ENCODE peak calls at places on chromosomes 11 and 22, in five cellular contexts. U is kidney tubule cell; C is stimulated activated naive B cell treated with anti-CD40 and anti-IgM and Interleukin-4, amounts not matched to agents 10 μg/mL and 1 μg/mL and 100 μg/mL, for 72 hours; H is cardiac fibroblast; T is AG04450. X is an unnamed sample.

GRCh38 chr11:105298174-105298573 is 158.6 kb upstream of the CARD18 start:
- DNase-seq in U (no peak), C (no peak), H (no peak), T (no peak), X (no peak)

GRCh38 chr11:235180-235997 is 753 bp downstream of the SIRT3 start:
- DNase-seq in U (no peak), C (no peak), H (no peak), T (no peak), X (no peak)

GRCh38 chr22:48257690-48258065 is 1495.2 kb downstream of the TBC1D22A start:
- DNase-seq in U (no peak), C (no peak), H (no peak), T (no peak), X (no peak)

GRCh38 chr22:37880668-37881440 is 25.2 kb upstream of the MICALL1 start:
- DNase-seq in U (no peak), C (no peak), H (peak; percentile 74), T (peak; percentile 50), X (peak; percentile 40)

GRCh38 chr11:61962213-61963015 is 5.0 kb downstream of the FTH1 start:
- DNase-seq in U (no peak), C (no peak), H (no peak), T (no peak), X (no peak)

GRCh38 chr22:50529416-50530279 is at the start of gene TYMP:
- DNase-seq in U (peak; percentile 61), C (peak; percentile 80), H (no peak), T (no peak), X (no peak)

GRCh38 chr11:120532511-120533196 is 21.1 kb downstream of the GRIK4 start:
- DNase-seq in U (peak; percentile 46), C (no peak), H (peak; percentile 41), T (no peak), X (no peak)

GRCh38 chr22:32625985-32626384 is 151.4 kb downstream of the FBXO7 start:
- DNase-seq in U (no peak), C (no peak), H (no peak), T (no peak), X (no peak)

GRCh38 chr11:86245369-86246292 is 1.1 kb downstream of the EED start:
- DNase-seq in U (peak; percentile 13), C (peak; percentile 13), H (peak; percentile 39), T (no peak), X (peak; percentile 38)

GRCh38 chr11:123069878-123070821 is 8.2 kb upstream of the HSPA8 start:
- DNase-seq in U (no peak), C (no peak), H (no peak), T (no peak), X (no peak)

GRCh38 chr22:35531695-35532094 is 8.9 kb upstream of the RASD2 start:
- DNase-seq in U (no peak), C (no peak), H (no peak), T (no peak), X (no peak)

GRCh38 chr11:45089251-45089650 is 57.2 kb upstream of the PRDM11 start:
- DNase-seq in U (peak; percentile 82), C (no peak), H (peak; percentile 98), T (peak; percentile 68), X (peak; percentile 86)

GRCh38 chr11:15613231-15613630 is 498.5 kb downstream of the INSC start:
- DNase-seq in U (no peak), C (no peak), H (no peak), T (no peak), X (no peak)

GRCh38 chr11:113341388-113342165 is 27.2 kb downstream of the TTC12 start:
- DNase-seq in U (peak; percentile 68), C (no peak), H (peak; percentile 1), T (no peak), X (no peak)

GRCh38 chr11:134125507-134125906 is 56.6 kb downstream of the JAM3 start:
- DNase-seq in U (no peak), C (no peak), H (peak; percentile 62), T (no peak), X (no peak)

GRCh38 chr22:47030881-47031627 is 268.6 kb downstream of the TBC1D22A start:
- DNase-seq in U (no peak), C (no peak), H (no peak), T (no peak), X (no peak)

GRCh38 chr11:119340335-119341221 is at the start of gene C1QTNF5:
- DNase-seq in U (peak; percentile 28), C (no peak), H (peak; percentile 39), T (no peak), X (no peak)

GRCh38 chr11:107123022-107123421 is 104.7 kb upstream of the GUCY1A2 start:
- DNase-seq in U (no peak), C (no peak), H (no peak), T (no peak), X (peak; percentile 7)

GRCh38 chr11:128453444-128454336 is 133.7 kb downstream of the ETS1 start:
- DNase-seq in U (peak; percentile 96), C (no peak), H (peak; percentile 94), T (peak; percentile 93), X (peak; percentile 76)

GRCh38 chr22:37353839-37354238 is 71.5 kb downstream of the CYTH4 start:
- DNase-seq in U (peak; percentile 99), C (no peak), H (no peak), T (no peak), X (no peak)